ENCODE peak calls at places on chromosomes 6 and 20, in ten cellular contexts. One of them, this sample, is unnamed.

GRCh38 chr6:139109558-139109957 is 25.3 kb upstream of the HECA start:
- DNase-seq in endodermal cell: peak
- DNase-seq in lower lobe of right lung: no peak
- DNase-seq in CD4-positive, alpha-beta T cell: no peak
- DNase-seq in esophagus squamous epithelium: no peak
- DNase-seq in adrenal gland: no peak
- DNase-seq in thyroid gland: no peak
- DNase-seq in dorsolateral prefrontal cortex: no peak
- DNase-seq in prostate gland: no peak
- DNase-seq in uterus: no peak
- DNase-seq in this sample: peak

GRCh38 chr6:93746892-93747291 is 327.5 kb upstream of the EPHA7 start:
- DNase-seq in CD4-positive, alpha-beta T cell: no peak
- DNase-seq in dorsolateral prefrontal cortex: no peak
- DNase-seq in esophagus squamous epithelium: no peak
- DNase-seq in endodermal cell: no peak
- DNase-seq in prostate gland: no peak
- DNase-seq in adrenal gland: no peak
- DNase-seq in lower lobe of right lung: no peak
- DNase-seq in uterus: no peak
- DNase-seq in thyroid gland: no peak
- DNase-seq in this sample: no peak

GRCh38 chr6:84258268-84258667 is 30.8 kb upstream of the CEP162 start:
- DNase-seq in CD4-positive, alpha-beta T cell: no peak
- DNase-seq in dorsolateral prefrontal cortex: no peak
- DNase-seq in lower lobe of right lung: no peak
- DNase-seq in uterus: no peak
- DNase-seq in adrenal gland: no peak
- DNase-seq in thyroid gland: no peak
- DNase-seq in endodermal cell: no peak
- DNase-seq in esophagus squamous epithelium: no peak
- DNase-seq in prostate gland: no peak
- DNase-seq in this sample: no peak

GRCh38 chr6:93828553-93828952 is 409.2 kb upstream of the EPHA7 start:
- DNase-seq in prostate gland: no peak
- DNase-seq in esophagus squamous epithelium: no peak
- DNase-seq in dorsolateral prefrontal cortex: no peak
- DNase-seq in adrenal gland: no peak
- DNase-seq in CD4-positive, alpha-beta T cell: no peak
- DNase-seq in thyroid gland: no peak
- DNase-seq in endodermal cell: no peak
- DNase-seq in uterus: no peak
- DNase-seq in lower lobe of right lung: no peak
- DNase-seq in this sample: no peak

GRCh38 chr20:51034461-51034860 is 11.6 kb upstream of the KCNG1 start:
- DNase-seq in adrenal gland: no peak
- DNase-seq in thyroid gland: no peak
- DNase-seq in dorsolateral prefrontal cortex: no peak
- DNase-seq in endodermal cell: no peak
- DNase-seq in CD4-positive, alpha-beta T cell: no peak
- DNase-seq in prostate gland: no peak
- DNase-seq in lower lobe of right lung: no peak
- DNase-seq in uterus: no peak
- DNase-seq in esophagus squamous epithelium: no peak
- DNase-seq in this sample: no peak

GRCh38 chr6:69668916-69669315 is 127.9 kb downstream of the LMBRD1 start:
- DNase-seq in adrenal gland: no peak
- DNase-seq in endodermal cell: no peak
- DNase-seq in esophagus squamous epithelium: no peak
- DNase-seq in thyroid gland: no peak
- DNase-seq in uterus: no peak
- DNase-seq in lower lobe of right lung: no peak
- DNase-seq in CD4-positive, alpha-beta T cell: no peak
- DNase-seq in prostate gland: no peak
- DNase-seq in dorsolateral prefrontal cortex: no peak
- DNase-seq in this sample: no peak

GRCh38 chr6:149212202-149212601 is 105.3 kb upstream of the TAB2 start:
- DNase-seq in CD4-positive, alpha-beta T cell: no peak
- DNase-seq in dorsolateral prefrontal cortex: no peak
- DNase-seq in prostate gland: no peak
- DNase-seq in adrenal gland: no peak
- DNase-seq in endodermal cell: no peak
- DNase-seq in lower lobe of right lung: no peak
- DNase-seq in uterus: no peak
- DNase-seq in esophagus squamous epithelium: no peak
- DNase-seq in thyroid gland: no peak
- DNase-seq in this sample: no peak

GRCh38 chr20:33859157-33859695 is 48.1 kb downstream of the CHMP4B start:
- DNase-seq in CD4-positive, alpha-beta T cell: peak
- DNase-seq in lower lobe of right lung: peak
- DNase-seq in thyroid gland: no peak
- DNase-seq in esophagus squamous epithelium: no peak
- DNase-seq in adrenal gland: peak
- DNase-seq in uterus: no peak
- DNase-seq in prostate gland: no peak
- DNase-seq in dorsolateral prefrontal cortex: no peak
- DNase-seq in endodermal cell: no peak
- DNase-seq in this sample: no peak

GRCh38 chr6:170405311-170405975 is 98.9 kb downstream of the FAM120B start:
- DNase-seq in uterus: no peak
- DNase-seq in CD4-positive, alpha-beta T cell: no peak
- DNase-seq in endodermal cell: no peak
- DNase-seq in dorsolateral prefrontal cortex: no peak
- DNase-seq in lower lobe of right lung: no peak
- DNase-seq in esophagus squamous epithelium: no peak
- DNase-seq in prostate gland: no peak
- DNase-seq in thyroid gland: no peak
- DNase-seq in adrenal gland: no peak
- DNase-seq in this sample: no peak

GRCh38 chr6:170464080-170464479 is 89.0 kb downstream of the PSMB1 start:
- DNase-seq in prostate gland: no peak
- DNase-seq in dorsolateral prefrontal cortex: no peak
- DNase-seq in uterus: no peak
- DNase-seq in endodermal cell: no peak
- DNase-seq in CD4-positive, alpha-beta T cell: no peak
- DNase-seq in thyroid gland: no peak
- DNase-seq in esophagus squamous epithelium: no peak
- DNase-seq in lower lobe of right lung: no peak
- DNase-seq in adrenal gland: no peak
- DNase-seq in this sample: no peak

GRCh38 chr6:26304213-26305096 is 60.5 kb upstream of the BTN3A2 start:
- DNase-seq in endodermal cell: no peak
- DNase-seq in CD4-positive, alpha-beta T cell: no peak
- DNase-seq in esophagus squamous epithelium: no peak
- DNase-seq in prostate gland: no peak
- DNase-seq in adrenal gland: peak
- DNase-seq in uterus: peak
- DNase-seq in dorsolateral prefrontal cortex: no peak
- DNase-seq in lower lobe of right lung: no peak
- DNase-seq in thyroid gland: peak
- DNase-seq in this sample: peak

GRCh38 chr20:60212695-60213094 is 254.5 kb downstream of the CDH26 start:
- DNase-seq in esophagus squamous epithelium: no peak
- DNase-seq in lower lobe of right lung: no peak
- DNase-seq in dorsolateral prefrontal cortex: no peak
- DNase-seq in uterus: no peak
- DNase-seq in thyroid gland: no peak
- DNase-seq in prostate gland: no peak
- DNase-seq in CD4-positive, alpha-beta T cell: no peak
- DNase-seq in adrenal gland: no peak
- DNase-seq in endodermal cell: no peak
- DNase-seq in this sample: no peak

GRCh38 chr6:113776998-113777397 is 80.1 kb upstream of the MARCKS start:
- DNase-seq in adrenal gland: no peak
- DNase-seq in prostate gland: no peak
- DNase-seq in CD4-positive, alpha-beta T cell: no peak
- DNase-seq in uterus: no peak
- DNase-seq in thyroid gland: no peak
- DNase-seq in esophagus squamous epithelium: no peak
- DNase-seq in dorsolateral prefrontal cortex: no peak
- DNase-seq in endodermal cell: peak
- DNase-seq in lower lobe of right lung: no peak
- DNase-seq in this sample: no peak

GRCh38 chr6:3878048-3878666 is 29.0 kb downstream of the FAM50B start:
- DNase-seq in prostate gland: no peak
- DNase-seq in esophagus squamous epithelium: no peak
- DNase-seq in dorsolateral prefrontal cortex: no peak
- DNase-seq in thyroid gland: no peak
- DNase-seq in uterus: no peak
- DNase-seq in adrenal gland: no peak
- DNase-seq in CD4-positive, alpha-beta T cell: no peak
- DNase-seq in lower lobe of right lung: no peak
- DNase-seq in endodermal cell: peak
- DNase-seq in this sample: no peak

GRCh38 chr20:3786665-3787639 is at the start of gene CENPB:
- DNase-seq in prostate gland: peak
- DNase-seq in lower lobe of right lung: peak
- DNase-seq in esophagus squamous epithelium: peak
- DNase-seq in adrenal gland: peak
- DNase-seq in thyroid gland: peak
- DNase-seq in CD4-positive, alpha-beta T cell: peak
- DNase-seq in endodermal cell: peak
- DNase-seq in uterus: peak
- DNase-seq in dorsolateral prefrontal cortex: peak
- DNase-seq in this sample: peak

GRCh38 chr20:11118802-11119380 is 445.1 kb upstream of the JAG1 start:
- DNase-seq in dorsolateral prefrontal cortex: no peak
- DNase-seq in lower lobe of right lung: no peak
- DNase-seq in endodermal cell: no peak
- DNase-seq in CD4-positive, alpha-beta T cell: no peak
- DNase-seq in prostate gland: no peak
- DNase-seq in esophagus squamous epithelium: no peak
- DNase-seq in thyroid gland: no peak
- DNase-seq in adrenal gland: no peak
- DNase-seq in uterus: no peak
- DNase-seq in this sample: no peak

GRCh38 chr6:25649611-25650010 is 2.4 kb upstream of the SCGN start:
- DNase-seq in dorsolateral prefrontal cortex: no peak
- DNase-seq in prostate gland: no peak
- DNase-seq in uterus: no peak
- DNase-seq in endodermal cell: no peak
- DNase-seq in CD4-positive, alpha-beta T cell: no peak
- DNase-seq in thyroid gland: no peak
- DNase-seq in esophagus squamous epithelium: no peak
- DNase-seq in lower lobe of right lung: no peak
- DNase-seq in adrenal gland: no peak
- DNase-seq in this sample: no peak

GRCh38 chr6:151216812-151217211 is 23.0 kb upstream of the AKAP12 start:
- DNase-seq in esophagus squamous epithelium: no peak
- DNase-seq in endodermal cell: no peak
- DNase-seq in prostate gland: no peak
- DNase-seq in thyroid gland: no peak
- DNase-seq in lower lobe of right lung: no peak
- DNase-seq in dorsolateral prefrontal cortex: no peak
- DNase-seq in CD4-positive, alpha-beta T cell: no peak
- DNase-seq in uterus: no peak
- DNase-seq in adrenal gland: no peak
- DNase-seq in this sample: no peak

GRCh38 chr20:20174089-20174835 is 121.9 kb downstream of the CFAP61 start:
- DNase-seq in adrenal gland: no peak
- DNase-seq in prostate gland: no peak
- DNase-seq in thyroid gland: no peak
- DNase-seq in dorsolateral prefrontal cortex: no peak
- DNase-seq in uterus: no peak
- DNase-seq in CD4-positive, alpha-beta T cell: no peak
- DNase-seq in esophagus squamous epithelium: no peak
- DNase-seq in endodermal cell: no peak
- DNase-seq in lower lobe of right lung: no peak
- DNase-seq in this sample: no peak
- TF ChIP-seq CTCF in adrenal gland: no peak
- TF ChIP-seq CTCF in prostate gland: no peak
- TF ChIP-seq CTCF in thyroid gland: no peak
- TF ChIP-seq CTCF in dorsolateral prefrontal cortex: no peak
- TF ChIP-seq CTCF in uterus: no peak
- TF ChIP-seq CTCF in CD4-positive, alpha-beta T cell: no peak
- TF ChIP-seq CTCF in esophagus squamous epithelium: no peak
- TF ChIP-seq CTCF in endodermal cell: peak
- TF ChIP-seq CTCF in lower lobe of right lung: no peak
- TF ChIP-seq CTCF in this sample: peak

DNA sequence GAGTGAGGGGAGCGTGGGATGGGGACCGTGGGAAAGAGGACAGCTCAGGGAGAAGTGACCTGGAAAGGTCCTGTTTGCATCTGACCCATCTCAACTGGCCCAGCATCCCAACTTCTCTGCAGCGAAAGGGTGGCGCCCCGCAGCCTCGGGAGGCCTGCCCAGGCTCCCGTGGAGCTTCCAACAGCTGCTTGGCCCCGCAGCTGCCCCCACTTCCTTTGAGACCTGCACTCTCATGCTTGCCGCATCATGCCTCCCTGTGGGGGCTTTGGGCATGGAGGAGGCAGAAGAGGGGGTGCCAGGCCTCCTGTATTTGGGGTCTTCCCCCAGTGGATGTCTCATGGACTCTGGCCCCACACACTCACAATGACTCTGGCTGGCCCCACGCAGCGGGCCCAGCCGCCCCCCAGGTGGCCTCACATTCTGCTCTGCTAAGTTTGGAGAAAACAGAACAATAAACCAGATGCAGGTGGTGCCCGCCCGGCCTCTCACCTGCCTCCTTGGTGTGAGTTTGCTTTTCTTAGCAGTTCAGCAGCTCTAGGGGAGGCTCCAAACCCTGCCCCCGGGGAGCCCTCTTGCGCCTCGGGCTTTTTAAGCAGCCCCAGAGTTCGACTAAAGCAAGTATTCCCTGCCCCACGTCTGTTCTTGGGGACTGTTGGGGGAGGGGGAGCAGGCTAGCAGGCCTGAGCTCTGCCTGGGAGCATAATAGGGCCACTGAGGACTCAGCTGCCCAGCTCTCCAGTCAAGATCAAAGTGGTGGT is 40.6 kb downstream of the CPXM1 start:
- DNase-seq in CD4-positive, alpha-beta T cell: no peak
- DNase-seq in endodermal cell: peak
- DNase-seq in esophagus squamous epithelium: no peak
- DNase-seq in uterus: no peak
- DNase-seq in adrenal gland: no peak
- DNase-seq in thyroid gland: no peak
- DNase-seq in lower lobe of right lung: no peak
- DNase-seq in dorsolateral prefrontal cortex: no peak
- DNase-seq in prostate gland: no peak
- DNase-seq in this sample: no peak
- H3K27ac ChIP-seq in CD4-positive, alpha-beta T cell: no peak
- H3K27ac ChIP-seq in endodermal cell: no peak
- H3K27ac ChIP-seq in esophagus squamous epithelium: no peak
- H3K27ac ChIP-seq in uterus: no peak
- H3K27ac ChIP-seq in adrenal gland: no peak
- H3K27ac ChIP-seq in thyroid gland: no peak
- H3K27ac ChIP-seq in lower lobe of right lung: no peak
- H3K27ac ChIP-seq in dorsolateral prefrontal cortex: no peak
- H3K27ac ChIP-seq in prostate gland: no peak
- H3K27ac ChIP-seq in this sample: no peak

GRCh38 chr20:45459606-45460005 is 9.9 kb upstream of the WFDC2 start:
- DNase-seq in CD4-positive, alpha-beta T cell: no peak
- DNase-seq in dorsolateral prefrontal cortex: no peak
- DNase-seq in endodermal cell: no peak
- DNase-seq in esophagus squamous epithelium: no peak
- DNase-seq in uterus: no peak
- DNase-seq in prostate gland: no peak
- DNase-seq in adrenal gland: no peak
- DNase-seq in lower lobe of right lung: no peak
- DNase-seq in thyroid gland: peak
- DNase-seq in this sample: no peak
- TF ChIP-seq CTCF in CD4-positive, alpha-beta T cell: no peak
- TF ChIP-seq CTCF in dorsolateral prefrontal cortex: no peak
- TF ChIP-seq CTCF in endodermal cell: peak
- TF ChIP-seq CTCF in esophagus squamous epithelium: no peak
- TF ChIP-seq CTCF in uterus: no peak
- TF ChIP-seq CTCF in prostate gland: no peak
- TF ChIP-seq CTCF in adrenal gland: no peak
- TF ChIP-seq CTCF in lower lobe of right lung: no peak
- TF ChIP-seq CTCF in thyroid gland: no peak
- TF ChIP-seq CTCF in this sample: no peak

GRCh38 chr6:144315226-144315980 is 30.3 kb downstream of the UTRN start:
- DNase-seq in endodermal cell: no peak
- DNase-seq in adrenal gland: peak
- DNase-seq in esophagus squamous epithelium: no peak
- DNase-seq in CD4-positive, alpha-beta T cell: no peak
- DNase-seq in thyroid gland: peak
- DNase-seq in uterus: no peak
- DNase-seq in prostate gland: no peak
- DNase-seq in dorsolateral prefrontal cortex: no peak
- DNase-seq in lower lobe of right lung: no peak
- DNase-seq in this sample: no peak
- H3K27ac ChIP-seq in endodermal cell: no peak
- H3K27ac ChIP-seq in adrenal gland: no peak
- H3K27ac ChIP-seq in esophagus squamous epithelium: peak
- H3K27ac ChIP-seq in CD4-positive, alpha-beta T cell: no peak
- H3K27ac ChIP-seq in thyroid gland: peak
- H3K27ac ChIP-seq in uterus: peak
- H3K27ac ChIP-seq in prostate gland: peak
- H3K27ac ChIP-seq in dorsolateral prefrontal cortex: no peak
- H3K27ac ChIP-seq in lower lobe of right lung: peak
- H3K27ac ChIP-seq in this sample: no peak